ENCODE peak calls at places on chromosomes 4 and X, in nine cellular contexts. V is NCI-H2107; F is activated CD4-positive, alpha-beta T cell treated with anti-CD3 and anti-CD28 coated beads, Interleukin-2, amount 50 U/mL, for 1 hour; M is choroid plexus epithelial cell; T is left cardiac atrium; C is astrocyte of the spinal cord; X is activated T-helper 1 cell treated with Interleukin-2 at 50 U/mL for 16 hours; D is left ventricle myocardium inferior; I is M059J. H is an unnamed sample.
A peak's percentile ranks its signal among the peaks of the same experiment; 100 is the strongest.

GRCh38 chr4:152304220-152304619 is 231.7 kb downstream of the FBXW7 start:
- DNase-seq in V (no peak), F (no peak), M (no peak), T (no peak), C (no peak), X (no peak), D (no peak), I (peak; percentile 83), H (peak; percentile 31)

GRCh38 chr4:97216031-97216430 is 927.2 kb downstream of the STPG2 start:
- DNase-seq in V (no peak), F (no peak), M (no peak), T (no peak), C (no peak), X (no peak), D (no peak), I (no peak), H (no peak)

GRCh38 chr4:22389240-22389871 is 126.5 kb downstream of the ADGRA3 start:
- DNase-seq in V (no peak), F (peak; percentile 3), M (peak; percentile 94), T (peak; percentile 28), C (peak; percentile 85), X (no peak), D (no peak), I (peak; percentile 64), H (peak; percentile 51)

GRCh38 chr4:114156371-114156770 is 176.9 kb upstream of the ARSJ start:
- DNase-seq in V (no peak), F (no peak), M (no peak), T (no peak), C (no peak), X (no peak), D (no peak), I (no peak), H (no peak)

GRCh38 chr4:149145803-149146202 is 669.8 kb downstream of the IQCM start:
- DNase-seq in V (no peak), F (no peak), M (peak; percentile 5), T (no peak), C (peak; percentile 24), X (no peak), D (no peak), I (peak; percentile 57), H (no peak)

GRCh38 chr4:108168213-108168671 is 490 bp downstream of the LEF1 start:
- DNase-seq in V (no peak), F (peak; percentile 38), M (peak; percentile 47), T (no peak), C (peak; percentile 60), X (no peak), D (no peak), I (no peak), H (no peak)

GRCh38 chr4:92615049-92615448 is 311.3 kb downstream of the GRID2 start:
- DNase-seq in V (no peak), F (no peak), M (no peak), T (no peak), C (no peak), X (no peak), D (no peak), I (no peak), H (no peak)

GRCh38 chrX:38880460-38880859 is 79.2 kb downstream of the MID1IP1 start:
- DNase-seq in V (no peak), F (no peak), M (no peak), T (no peak), C (peak; percentile 21), X (no peak), D (no peak), I (peak; percentile 60), H (peak; percentile 7)

GRCh38 chr4:146143888-146144287 is 31.6 kb upstream of the LSM6 start:
- DNase-seq in V (no peak), F (no peak), M (no peak), T (no peak), C (no peak), X (no peak), D (no peak), I (no peak), H (no peak)

GRCh38 chrX:106608016-106608415 is 3.8 kb upstream of the RADX start:
- DNase-seq in V (no peak), F (peak; percentile 29), M (no peak), T (no peak), C (no peak), X (no peak), D (no peak), I (peak; percentile 5), H (peak; percentile 1)